ENCODE peak calls at places on chromosomes 5 and 9, in eight cellular contexts. One of them, this sample, is unnamed.

GRCh38 chr9:115006660-115007059 is 76.3 kb upstream of the TNFSF8 start:
- DNase-seq in Karpas-422: no peak
- DNase-seq in mucosa of gallbladder: no peak
- DNase-seq in kidney epithelial cell: no peak
- DNase-seq in NCI-H1105: no peak
- DNase-seq in anterior cingulate cortex: no peak
- DNase-seq in RCC 7860: peak
- DNase-seq in fibroblast of the conjunctiva: no peak
- DNase-seq in this sample: no peak

GRCh38 chr9:121253821-121254471 is 14.0 kb upstream of the GSN start:
- DNase-seq in anterior cingulate cortex: no peak
- DNase-seq in RCC 7860: no peak
- DNase-seq in fibroblast of the conjunctiva: no peak
- DNase-seq in Karpas-422: no peak
- DNase-seq in mucosa of gallbladder: no peak
- DNase-seq in kidney epithelial cell: no peak
- DNase-seq in NCI-H1105: no peak
- DNase-seq in this sample: no peak

GRCh38 chr9:94649100-94649855 is 10.0 kb upstream of the FBP1 start:
- DNase-seq in anterior cingulate cortex: no peak
- DNase-seq in Karpas-422: no peak
- DNase-seq in fibroblast of the conjunctiva: no peak
- DNase-seq in RCC 7860: no peak
- DNase-seq in kidney epithelial cell: peak
- DNase-seq in mucosa of gallbladder: no peak
- DNase-seq in NCI-H1105: no peak
- DNase-seq in this sample: no peak

GRCh38 chr9:83714316-83714715 is 6.6 kb upstream of the UBQLN1 start:
- DNase-seq in RCC 7860: no peak
- DNase-seq in kidney epithelial cell: no peak
- DNase-seq in mucosa of gallbladder: no peak
- DNase-seq in anterior cingulate cortex: no peak
- DNase-seq in NCI-H1105: no peak
- DNase-seq in fibroblast of the conjunctiva: no peak
- DNase-seq in Karpas-422: peak
- DNase-seq in this sample: no peak

GRCh38 chr5:5699062-5699461 is 276.6 kb downstream of the ICE1 start:
- DNase-seq in anterior cingulate cortex: no peak
- DNase-seq in kidney epithelial cell: no peak
- DNase-seq in RCC 7860: no peak
- DNase-seq in mucosa of gallbladder: no peak
- DNase-seq in Karpas-422: no peak
- DNase-seq in fibroblast of the conjunctiva: no peak
- DNase-seq in NCI-H1105: no peak
- DNase-seq in this sample: no peak

GRCh38 chr9:107637421-107638420 is 148.2 kb upstream of the KLF4 start:
- DNase-seq in fibroblast of the conjunctiva: peak
- DNase-seq in NCI-H1105: no peak
- DNase-seq in mucosa of gallbladder: peak
- DNase-seq in kidney epithelial cell: peak
- DNase-seq in anterior cingulate cortex: peak
- DNase-seq in Karpas-422: no peak
- DNase-seq in RCC 7860: no peak
- DNase-seq in this sample: peak

GRCh38 chr9:84254972-84255371 is 85.6 kb downstream of the SLC28A3 start:
- DNase-seq in NCI-H1105: no peak
- DNase-seq in RCC 7860: no peak
- DNase-seq in mucosa of gallbladder: peak
- DNase-seq in kidney epithelial cell: no peak
- DNase-seq in fibroblast of the conjunctiva: no peak
- DNase-seq in anterior cingulate cortex: no peak
- DNase-seq in Karpas-422: no peak
- DNase-seq in this sample: no peak

GRCh38 chr5:141495456-141495811 is 6.6 kb downstream of the PCDHGC5 start:
- DNase-seq in Karpas-422: no peak
- DNase-seq in anterior cingulate cortex: no peak
- DNase-seq in NCI-H1105: no peak
- DNase-seq in mucosa of gallbladder: no peak
- DNase-seq in kidney epithelial cell: no peak
- DNase-seq in RCC 7860: no peak
- DNase-seq in fibroblast of the conjunctiva: no peak
- DNase-seq in this sample: no peak

GRCh38 chr9:7055201-7055903 is 297.6 kb downstream of the KDM4C start:
- DNase-seq in kidney epithelial cell: no peak
- DNase-seq in Karpas-422: no peak
- DNase-seq in NCI-H1105: no peak
- DNase-seq in anterior cingulate cortex: no peak
- DNase-seq in RCC 7860: no peak
- DNase-seq in fibroblast of the conjunctiva: no peak
- DNase-seq in mucosa of gallbladder: no peak
- DNase-seq in this sample: no peak

GRCh38 chr9:130254753-130255637 is 10.6 kb upstream of the HMCN2 start:
- DNase-seq in fibroblast of the conjunctiva: no peak
- DNase-seq in Karpas-422: no peak
- DNase-seq in NCI-H1105: peak
- DNase-seq in RCC 7860: no peak
- DNase-seq in mucosa of gallbladder: no peak
- DNase-seq in kidney epithelial cell: no peak
- DNase-seq in anterior cingulate cortex: no peak
- DNase-seq in this sample: no peak